ENCODE peak calls at places on chromosomes 2 and 18, in five cellular contexts. One of them, this sample, is unnamed.

GRCh38 chr2:30223413-30223874 is 7.9 kb upstream of the LBH start:
- DNase-seq in GM12878: peak
- DNase-seq in HCT116: no peak
- DNase-seq in HepG2: no peak
- DNase-seq in SK-N-SH: no peak
- DNase-seq in this sample: no peak

GRCh38 chr2:20584045-20584636 is 66.8 kb downstream of the HS1BP3 start:
- DNase-seq in GM12878: no peak
- DNase-seq in HCT116: peak
- DNase-seq in HepG2: no peak
- DNase-seq in SK-N-SH: no peak
- DNase-seq in this sample: no peak

GRCh38 chr2:240597054-240597418 is 10.5 kb downstream of the CAPN10 start:
- DNase-seq in GM12878: no peak
- DNase-seq in HCT116: no peak
- DNase-seq in SK-N-SH: no peak
- DNase-seq in HepG2: no peak
- DNase-seq in this sample: no peak

GRCh38 chr2:25420820-25421237 is 79.1 kb upstream of the DNMT3A start:
- DNase-seq in HCT116: no peak
- DNase-seq in GM12878: peak
- DNase-seq in SK-N-SH: no peak
- DNase-seq in HepG2: no peak
- DNase-seq in this sample: no peak

GRCh38 chr2:54859997-54860701 is 136.7 kb downstream of the EML6 start:
- DNase-seq in SK-N-SH: no peak
- DNase-seq in HepG2: no peak
- DNase-seq in HCT116: no peak
- DNase-seq in GM12878: no peak
- DNase-seq in this sample: no peak

GRCh38 chr2:39107724-39108273 is 13.1 kb downstream of the SOS1 start:
- DNase-seq in SK-N-SH: peak
- DNase-seq in GM12878: no peak
- DNase-seq in HCT116: no peak
- DNase-seq in HepG2: no peak
- DNase-seq in this sample: no peak

GRCh38 chr2:170235860-170236638 is 58.1 kb downstream of the MYO3B start:
- DNase-seq in SK-N-SH: peak
- DNase-seq in HepG2: peak
- DNase-seq in HCT116: peak
- DNase-seq in GM12878: no peak
- DNase-seq in this sample: peak

GRCh38 chr18:41887100-41887499 is 67.9 kb upstream of the PIK3C3 start:
- DNase-seq in SK-N-SH: no peak
- DNase-seq in HepG2: no peak
- DNase-seq in HCT116: no peak
- DNase-seq in GM12878: no peak
- DNase-seq in this sample: no peak

GRCh38 chr18:25103468-25104155 is 248.4 kb downstream of the ZNF521 start:
- DNase-seq in SK-N-SH: no peak
- DNase-seq in HepG2: no peak
- DNase-seq in GM12878: no peak
- DNase-seq in HCT116: no peak
- DNase-seq in this sample: no peak

GRCh38 chr18:8800041-8800441 is 94.7 kb downstream of the MTCL1 start:
- DNase-seq in SK-N-SH: no peak
- DNase-seq in GM12878: no peak
- DNase-seq in HepG2: no peak
- DNase-seq in HCT116: no peak
- DNase-seq in this sample: no peak

GRCh38 chr2:113894156-113894743 is 4.4 kb downstream of the ACTR3 start:
- DNase-seq in GM12878: no peak
- DNase-seq in HCT116: peak
- DNase-seq in SK-N-SH: no peak
- DNase-seq in HepG2: peak
- DNase-seq in this sample: peak

GRCh38 chr2:224982910-224983688 is 59.2 kb downstream of the DOCK10 start:
- DNase-seq in SK-N-SH: no peak
- DNase-seq in GM12878: peak
- DNase-seq in HCT116: no peak
- DNase-seq in HepG2: no peak
- DNase-seq in this sample: no peak

GRCh38 chr2:176599796-176600485 is 330.7 kb downstream of the MTX2 start:
- DNase-seq in SK-N-SH: no peak
- DNase-seq in HepG2: no peak
- DNase-seq in HCT116: no peak
- DNase-seq in GM12878: no peak
- DNase-seq in this sample: no peak

GRCh38 chr2:6896930-6897759 is 19.6 kb downstream of the RSAD2 start:
- DNase-seq in GM12878: no peak
- DNase-seq in HCT116: peak
- DNase-seq in SK-N-SH: peak
- DNase-seq in HepG2: peak
- DNase-seq in this sample: no peak

GRCh38 chr2:10454505-10454904 is 6.4 kb upstream of the ODC1 start:
- DNase-seq in HCT116: no peak
- DNase-seq in GM12878: no peak
- DNase-seq in SK-N-SH: peak
- DNase-seq in HepG2: no peak
- DNase-seq in this sample: no peak

GRCh38 chr2:10451819-10452218 is 3.7 kb upstream of the ODC1 start:
- DNase-seq in SK-N-SH: no peak
- DNase-seq in HepG2: no peak
- DNase-seq in HCT116: no peak
- DNase-seq in GM12878: no peak
- DNase-seq in this sample: no peak

GRCh38 chr2:10453899-10454298 is 5.8 kb upstream of the ODC1 start:
- DNase-seq in HCT116: no peak
- DNase-seq in HepG2: no peak
- DNase-seq in GM12878: no peak
- DNase-seq in SK-N-SH: peak
- DNase-seq in this sample: no peak

GRCh38 chr2:10452956-10453885 is 5.1 kb upstream of the ODC1 start:
- DNase-seq in HepG2: no peak
- DNase-seq in SK-N-SH: peak
- DNase-seq in HCT116: no peak
- DNase-seq in GM12878: no peak
- DNase-seq in this sample: no peak

GRCh38 chr2:10452334-10452733 is 4.2 kb upstream of the ODC1 start:
- DNase-seq in GM12878: no peak
- DNase-seq in HepG2: peak
- DNase-seq in SK-N-SH: peak
- DNase-seq in HCT116: no peak
- DNase-seq in this sample: peak
- TF ChIP-seq JUND in GM12878: no peak
- TF ChIP-seq JUND in HepG2: no peak
- TF ChIP-seq JUND in SK-N-SH: no peak
- TF ChIP-seq JUND in HCT116: peak
- TF ChIP-seq JUND in this sample: no peak

GRCh38 chr18:37341473-37342086 is 224.0 kb downstream of the CELF4 start:
- DNase-seq in HepG2: no peak
- DNase-seq in GM12878: no peak
- DNase-seq in SK-N-SH: no peak
- DNase-seq in HCT116: no peak
- DNase-seq in this sample: no peak
- TF ChIP-seq JUND in HepG2: no peak
- TF ChIP-seq JUND in GM12878: no peak
- TF ChIP-seq JUND in SK-N-SH: no peak
- TF ChIP-seq JUND in HCT116: no peak
- TF ChIP-seq JUND in this sample: no peak

DNA sequence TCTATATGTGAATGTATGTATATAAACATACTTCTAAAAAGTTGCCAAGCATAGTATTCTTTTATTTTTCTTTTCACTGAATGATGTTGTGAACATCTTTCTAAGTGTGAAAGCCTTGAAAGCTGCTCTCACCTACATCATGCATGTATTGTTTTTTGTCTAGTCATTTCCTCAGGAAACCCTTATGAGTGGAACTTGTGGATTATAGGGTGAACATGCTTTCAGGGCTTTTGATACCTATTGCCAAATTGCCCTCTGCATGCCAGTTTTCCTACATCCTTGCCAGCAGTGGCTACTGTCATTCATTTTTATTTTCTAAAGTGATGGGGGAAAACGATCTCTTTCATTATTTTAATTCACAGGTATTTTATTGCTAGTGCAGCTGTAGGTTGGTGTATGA is 78.3 kb downstream of the ADAM23 start:
- DNase-seq in GM12878: no peak
- DNase-seq in SK-N-SH: no peak
- DNase-seq in HepG2: no peak
- DNase-seq in HCT116: no peak
- DNase-seq in this sample: no peak
- TF ChIP-seq JUND in GM12878: no peak
- TF ChIP-seq JUND in SK-N-SH: no peak
- TF ChIP-seq JUND in HepG2: no peak
- TF ChIP-seq JUND in HCT116: no peak
- TF ChIP-seq JUND in this sample: no peak

GRCh38 chr2:14053105-14053504 is 579.4 kb upstream of the LRATD1 start:
- DNase-seq in SK-N-SH: no peak
- DNase-seq in GM12878: no peak
- DNase-seq in HepG2: no peak
- DNase-seq in HCT116: no peak
- DNase-seq in this sample: no peak
- TF ChIP-seq JUND in SK-N-SH: no peak
- TF ChIP-seq JUND in GM12878: no peak
- TF ChIP-seq JUND in HepG2: no peak
- TF ChIP-seq JUND in HCT116: no peak
- TF ChIP-seq JUND in this sample: no peak

GRCh38 chr2:95359501-95359930 is 43.0 kb upstream of the FAHD2A start:
- DNase-seq in HCT116: no peak
- DNase-seq in HepG2: no peak
- DNase-seq in SK-N-SH: no peak
- DNase-seq in GM12878: no peak
- DNase-seq in this sample: no peak
- TF ChIP-seq JUND in HCT116: no peak
- TF ChIP-seq JUND in HepG2: no peak
- TF ChIP-seq JUND in SK-N-SH: no peak
- TF ChIP-seq JUND in GM12878: no peak
- TF ChIP-seq JUND in this sample: no peak